ENCODE peak calls at places on chromosomes 4 and X, in eight cellular contexts. C is A549, F is transverse colon, R is tibial nerve, Q is esophagus muscularis mucosa, L is GM12878, I is stomach, V is K562. A is an unnamed sample.

GRCh38 chr4:185335579-185335978 is 60.1 kb downstream of the LRP2BP start:
- DNase-seq in C (no peak), F (no peak), R (no peak), Q (no peak), L (no peak), I (no peak), V (no peak), A (no peak)

GRCh38 chr4:113384600-113384999 is 335.1 kb downstream of the ANK2 start:
- DNase-seq in C (no peak), F (no peak), R (no peak), Q (no peak), L (no peak), I (no peak), V (no peak), A (no peak)

GRCh38 chrX:130079824-130080406 is 30.4 kb downstream of the ELF4 start:
- DNase-seq in C (peak), F (peak), R (peak), Q (no peak), L (no peak), I (peak), V (peak), A (peak)

GRCh38 chrX:122279746-122280145 is 904.3 kb upstream of the GRIA3 start:
- DNase-seq in C (no peak), F (no peak), R (no peak), Q (no peak), L (no peak), I (no peak), V (no peak), A (no peak)

GRCh38 chr4:73869130-73870055 is at the start of gene CXCL1:
- DNase-seq in C (peak), F (peak), R (no peak), Q (no peak), L (no peak), I (peak), V (peak), A (no peak)

GRCh38 chr4:140243345-140243753 is 89.4 kb upstream of the MAML3 start:
- DNase-seq in C (no peak), F (peak), R (no peak), Q (no peak), L (peak), I (peak), V (no peak), A (no peak)

GRCh38 chr4:64539234-64539849 is 130.1 kb upstream of the TECRL start:
- DNase-seq in C (peak), F (peak), R (peak), Q (no peak), L (peak), I (peak), V (peak), A (peak)

GRCh38 chr4:128639586-128640270 is 169.8 kb upstream of the JADE1 start:
- DNase-seq in C (no peak), F (no peak), R (no peak), Q (no peak), L (no peak), I (no peak), V (no peak), A (no peak)

GRCh38 chr4:146190393-146190910 is 14.9 kb downstream of the LSM6 start:
- DNase-seq in C (no peak), F (no peak), R (no peak), Q (no peak), L (no peak), I (no peak), V (no peak), A (no peak)

GRCh38 chrX:39020051-39020669 is 218.9 kb downstream of the MID1IP1 start:
- DNase-seq in C (no peak), F (no peak), R (no peak), Q (no peak), L (no peak), I (no peak), V (no peak), A (no peak)

GRCh38 chrX:129726307-129727111 is 12.3 kb upstream of the XPNPEP2 start:
- DNase-seq in C (peak), F (peak), R (peak), Q (no peak), L (no peak), I (peak), V (peak), A (peak)

GRCh38 chrX:145910017-145910416 is 92.4 kb downstream of the SLITRK2 start:
- DNase-seq in C (no peak), F (no peak), R (no peak), Q (no peak), L (no peak), I (no peak), V (no peak), A (no peak)

GRCh38 chr4:26242451-26242850 is 78.4 kb upstream of the RBPJ start:
- DNase-seq in C (no peak), F (no peak), R (no peak), Q (no peak), L (no peak), I (no peak), V (no peak), A (no peak)

GRCh38 chr4:25941441-25941840 is 27.4 kb downstream of the SMIM20 start:
- DNase-seq in C (no peak), F (no peak), R (no peak), Q (no peak), L (no peak), I (no peak), V (no peak), A (no peak)

GRCh38 chr4:2048831-2049230 is 10.3 kb upstream of the NAT8L start:
- DNase-seq in C (no peak), F (no peak), R (no peak), Q (no peak), L (no peak), I (peak), V (no peak), A (no peak)

GRCh38 chr4:73068496-73069337 is 799 bp downstream of the COX18 start:
- DNase-seq in C (no peak), F (peak), R (no peak), Q (no peak), L (peak), I (no peak), V (peak), A (no peak)

GRCh38 chr4:7942019-7942556 is 2.4 kb upstream of the AFAP1 start:
- DNase-seq in C (no peak), F (no peak), R (no peak), Q (no peak), L (no peak), I (no peak), V (no peak), A (no peak)

GRCh38 chr4:141473952-141474351 is 162.4 kb upstream of the IL15 start:
- DNase-seq in C (no peak), F (no peak), R (no peak), Q (no peak), L (no peak), I (no peak), V (no peak), A (no peak)

GRCh38 chr4:71553605-71554004 is 214.8 kb downstream of the SLC4A4 start:
- DNase-seq in C (no peak), F (no peak), R (no peak), Q (no peak), L (no peak), I (no peak), V (peak), A (no peak)
- TF ChIP-seq EP300 in C (no peak), F (no peak), R (no peak), Q (no peak), L (no peak), I (no peak), V (no peak), A (no peak)

DNA sequence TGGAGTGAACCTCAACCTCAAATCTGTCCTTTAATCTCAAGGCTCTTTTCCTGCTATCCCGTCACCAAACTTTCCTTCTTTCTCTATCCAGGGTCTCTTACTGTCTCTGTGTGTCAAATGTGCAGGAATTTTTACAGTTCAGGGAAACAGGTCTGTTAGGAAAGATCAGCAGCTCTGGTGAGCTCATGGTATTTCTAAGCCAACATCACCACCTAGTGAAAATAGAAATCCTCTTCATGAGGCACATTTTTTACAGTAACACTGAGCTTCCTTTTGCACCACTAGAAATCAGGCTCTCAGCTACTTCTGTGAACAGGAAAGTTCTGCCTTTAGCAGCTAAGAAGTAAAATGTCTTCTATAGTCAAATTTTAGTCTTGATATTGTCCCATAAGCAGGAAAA is 39.6 kb downstream of the NUDT11 start:
- DNase-seq in C (no peak), F (no peak), R (no peak), Q (no peak), L (no peak), I (no peak), V (no peak), A (no peak)
- TF ChIP-seq CTCF in C (no peak), F (no peak), R (no peak), Q (no peak), L (peak), I (no peak), V (peak), A (no peak)

GRCh38 chr4:22091351-22091731 is 142.8 kb upstream of the KCNIP4 start:
- DNase-seq in C (no peak), F (no peak), R (no peak), Q (no peak), L (no peak), I (no peak), V (no peak), A (no peak)
- TF ChIP-seq EP300 in C (no peak), F (no peak), R (no peak), Q (no peak), L (no peak), I (no peak), V (no peak), A (no peak)

DNA sequence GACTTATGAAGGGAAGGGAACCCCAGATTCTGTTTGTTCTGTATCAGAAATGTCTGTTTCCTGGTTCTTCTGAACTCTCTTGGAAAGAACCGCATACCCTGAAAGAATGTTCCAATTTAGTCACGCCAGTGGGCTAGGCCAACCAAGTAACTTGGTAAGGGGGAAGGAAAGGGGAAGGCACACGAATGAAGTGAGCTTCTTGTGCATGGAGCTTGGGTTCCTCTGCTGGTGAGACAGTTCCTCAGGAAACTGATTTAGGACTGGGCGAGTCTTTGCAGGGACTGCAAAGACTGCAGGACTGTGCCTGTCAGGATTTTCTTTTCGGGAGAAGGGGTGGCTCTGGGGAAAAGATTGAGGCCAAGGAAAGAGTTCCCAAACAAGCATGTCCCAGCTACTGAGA is 35.6 kb downstream of the FRMPD3 start:
- DNase-seq in C (no peak), F (no peak), R (no peak), Q (no peak), L (no peak), I (no peak), V (no peak), A (no peak)
- TF ChIP-seq CTCF in C (no peak), F (no peak), R (no peak), Q (no peak), L (peak), I (no peak), V (no peak), A (no peak)

DNA sequence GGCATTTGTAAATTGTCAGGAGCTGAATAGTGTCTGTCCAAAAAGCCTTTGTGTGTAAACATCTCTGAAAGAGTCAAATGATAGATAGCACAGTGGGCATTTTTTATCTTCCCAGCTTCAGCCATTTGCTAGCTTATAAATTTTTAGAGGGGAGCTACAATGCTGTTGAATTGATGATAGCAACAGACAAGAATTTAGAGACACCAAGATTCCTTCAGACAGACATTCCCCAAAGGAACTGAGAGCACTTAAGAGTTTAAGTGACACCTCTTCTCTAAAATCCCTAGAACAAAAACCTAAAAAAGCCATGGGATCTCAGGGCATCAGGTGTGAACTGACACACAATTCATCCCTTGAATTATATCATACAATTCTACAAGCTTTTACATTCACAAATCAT is 480.7 kb upstream of the FAM241A start:
- DNase-seq in C (no peak), F (no peak), R (no peak), Q (no peak), L (no peak), I (no peak), V (no peak), A (no peak)
- TF ChIP-seq EP300 in C (no peak), F (no peak), R (no peak), Q (no peak), L (no peak), I (no peak), V (no peak), A (no peak)

DNA sequence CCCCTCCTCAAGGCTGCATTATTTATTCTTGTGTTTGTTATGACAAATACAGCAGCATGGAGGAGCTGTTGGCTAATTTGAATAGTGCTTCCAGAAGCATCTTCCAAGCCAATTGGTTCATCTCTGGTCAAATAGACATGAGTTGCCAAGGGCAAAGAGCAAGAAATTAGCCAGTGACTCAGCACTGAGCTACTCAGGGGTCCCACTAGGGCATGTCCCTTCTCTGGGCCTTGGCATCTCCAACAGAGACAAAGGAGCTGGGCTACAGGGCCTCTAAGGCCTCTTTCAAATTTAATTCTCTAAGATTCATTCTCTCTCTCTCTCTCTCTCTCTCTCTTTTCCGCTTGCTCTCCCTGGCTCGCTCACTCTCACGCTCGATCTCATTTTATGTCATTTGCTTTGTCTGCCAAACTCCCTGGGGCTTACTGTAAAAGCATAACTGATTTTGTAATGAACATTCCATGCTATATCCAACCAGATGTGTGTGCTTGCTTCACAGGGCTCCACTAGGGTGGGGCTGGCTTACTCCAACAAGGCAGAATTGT is 86.7 kb upstream of the MAGEA4 start:
- DNase-seq in C (peak), F (no peak), R (peak), Q (peak), L (no peak), I (no peak), V (no peak), A (no peak)
- TF ChIP-seq CTCF in C (peak), F (no peak), R (no peak), Q (no peak), L (no peak), I (no peak), V (peak), A (no peak)

DNA sequence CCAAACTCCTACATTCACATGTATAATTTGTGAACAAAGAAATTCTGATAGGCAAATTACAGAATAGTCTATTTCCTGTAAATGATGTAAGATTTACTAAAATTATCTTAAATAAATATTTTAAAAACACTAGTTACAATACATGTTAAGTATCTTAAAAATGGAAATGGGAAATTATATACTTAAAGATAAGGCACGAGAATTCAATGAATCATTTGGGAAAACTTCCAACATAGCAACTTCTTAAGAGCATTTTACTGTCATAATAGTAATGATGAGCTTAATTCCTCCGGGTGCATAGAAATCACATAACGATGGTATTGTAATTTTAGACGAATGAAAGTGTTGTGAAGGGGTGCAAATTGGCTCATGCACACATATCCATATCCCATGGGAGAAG is 873.4 kb downstream of the PDHA2 start:
- DNase-seq in C (no peak), F (no peak), R (no peak), Q (no peak), L (no peak), I (no peak), V (no peak), A (no peak)
- TF ChIP-seq EP300 in C (no peak), F (no peak), R (no peak), Q (no peak), L (no peak), I (no peak), V (no peak), A (no peak)

GRCh38 chrX:21972721-21973120 is 32.2 kb downstream of the SMS start:
- DNase-seq in C (no peak), F (no peak), R (no peak), Q (no peak), L (no peak), I (no peak), V (no peak), A (no peak)
- TF ChIP-seq CTCF in C (peak), F (no peak), R (no peak), Q (peak), L (no peak), I (no peak), V (no peak), A (no peak)

DNA sequence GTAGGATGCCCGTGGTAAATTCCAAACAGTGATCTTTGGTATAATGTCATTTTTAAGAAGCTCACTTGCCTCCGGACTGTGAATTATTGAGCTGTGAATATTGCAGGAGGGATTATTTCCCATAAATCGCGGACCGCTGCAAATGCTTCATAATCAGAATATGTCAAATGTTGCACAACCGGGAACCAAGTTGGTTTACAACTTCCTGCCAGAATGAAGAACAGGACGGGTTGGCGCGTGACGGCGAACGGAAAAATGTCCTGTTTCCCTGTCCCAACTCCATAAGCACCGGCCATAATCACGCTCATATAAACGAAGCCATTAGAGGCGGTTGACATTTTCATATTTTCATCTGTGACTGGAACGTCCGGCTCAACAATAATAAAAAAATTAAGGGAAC is 67.7 kb downstream of the SHOX start:
- DNase-seq in C (no peak), F (no peak), R (no peak), Q (no peak), L (no peak), I (no peak), V (no peak), A (no peak)
- TF ChIP-seq EP300 in C (no peak), F (no peak), R (no peak), Q (no peak), L (no peak), I (no peak), V (no peak), A (no peak)

GRCh38 chrX:152926279-152926678 is 28.4 kb downstream of the ZNF185 start:
- DNase-seq in C (peak), F (peak), R (peak), Q (no peak), L (no peak), I (peak), V (peak), A (peak)
- TF ChIP-seq CTCF in C (peak), F (peak), R (peak), Q (peak), L (peak), I (no peak), V (peak), A (no peak)

A was measured in ovary.